ENCODE peak calls at places on chromosomes 12 and 14, in eight cellular contexts. T, M, C, W, U, A, S and J are unnamed samples. For H3K9me3, the result is how much of the 10 kb centered on the place peaks cover.

GRCh38 chr14:90177537-90178189 is 78.7 kb upstream of the PSMC1 start:
- DNase-seq in T (no peak), M (no peak), C (no peak), W (no peak), U (peak), A (no peak), S (no peak), J (no peak)

GRCh38 chr14:94120667-94121335 is 8.6 kb downstream of the IFI27L2 start:
- DNase-seq in T (no peak), M (no peak), C (no peak), W (no peak), U (peak), A (no peak), S (no peak), J (no peak)

GRCh38 chr14:66487159-66487558 is 988 bp downstream of the CCDC196 start:
- DNase-seq in T (no peak), M (no peak), C (no peak), W (no peak), U (no peak), A (no peak), S (no peak), J (no peak)

GRCh38 chr12:67299936-67300335 is 30.8 kb downstream of the CAND1 start:
- DNase-seq in T (no peak), M (no peak), C (no peak), W (no peak), U (no peak), A (no peak), S (no peak), J (no peak)

GRCh38 chr12:66035289-66035961 is 95.1 kb downstream of the LLPH start:
- DNase-seq in T (no peak), M (no peak), C (no peak), W (no peak), U (peak), A (no peak), S (no peak), J (no peak)

GRCh38 chr12:70664463-70664862 is 27.2 kb upstream of the PTPRB start:
- DNase-seq in T (no peak), M (no peak), C (no peak), W (no peak), U (no peak), A (no peak), S (no peak), J (no peak)

GRCh38 chr14:91228112-91229004 is 16.1 kb downstream of the GPR68 start:
- DNase-seq in T (no peak), M (no peak), C (no peak), W (no peak), U (peak), A (no peak), S (peak), J (peak)

GRCh38 chr12:43252585-43252984 is 299.4 kb downstream of the ADAMTS20 start:
- DNase-seq in T (no peak), M (no peak), C (no peak), W (no peak), U (no peak), A (no peak), S (no peak), J (no peak)

GRCh38 chr12:116266220-116266619 is 11.3 kb downstream of the MED13L start:
- DNase-seq in T (no peak), M (no peak), C (no peak), W (no peak), U (no peak), A (no peak), S (no peak), J (no peak)

GRCh38 chr14:106422066-106422465 is 895.7 kb downstream of the TMEM121 start:
- DNase-seq in T (no peak), M (no peak), C (no peak), W (no peak), U (no peak), A (no peak), S (no peak), J (no peak)
- H3K9me3 ChIP-seq in T (under half), M (under half), C (under half), W (under half), U (under half), A (under half), S (under half), J (under half)

GRCh38 chr12:34346372-34347034 is 324.2 kb downstream of the ALG10 start:
- DNase-seq in T (no peak), M (no peak), C (no peak), W (no peak), U (peak), A (no peak), S (no peak), J (no peak)

GRCh38 chr12:34343345-34343744 is 321.0 kb downstream of the ALG10 start:
- DNase-seq in T (no peak), M (no peak), C (no peak), W (no peak), U (no peak), A (no peak), S (no peak), J (no peak)

GRCh38 chr12:34345801-34346200 is 323.5 kb downstream of the ALG10 start:
- DNase-seq in T (no peak), M (no peak), C (no peak), W (no peak), U (peak), A (no peak), S (no peak), J (no peak)

GRCh38 chr12:34343766-34344165 is 321.5 kb downstream of the ALG10 start:
- DNase-seq in T (no peak), M (no peak), C (no peak), W (no peak), U (no peak), A (no peak), S (no peak), J (no peak)

DNA sequence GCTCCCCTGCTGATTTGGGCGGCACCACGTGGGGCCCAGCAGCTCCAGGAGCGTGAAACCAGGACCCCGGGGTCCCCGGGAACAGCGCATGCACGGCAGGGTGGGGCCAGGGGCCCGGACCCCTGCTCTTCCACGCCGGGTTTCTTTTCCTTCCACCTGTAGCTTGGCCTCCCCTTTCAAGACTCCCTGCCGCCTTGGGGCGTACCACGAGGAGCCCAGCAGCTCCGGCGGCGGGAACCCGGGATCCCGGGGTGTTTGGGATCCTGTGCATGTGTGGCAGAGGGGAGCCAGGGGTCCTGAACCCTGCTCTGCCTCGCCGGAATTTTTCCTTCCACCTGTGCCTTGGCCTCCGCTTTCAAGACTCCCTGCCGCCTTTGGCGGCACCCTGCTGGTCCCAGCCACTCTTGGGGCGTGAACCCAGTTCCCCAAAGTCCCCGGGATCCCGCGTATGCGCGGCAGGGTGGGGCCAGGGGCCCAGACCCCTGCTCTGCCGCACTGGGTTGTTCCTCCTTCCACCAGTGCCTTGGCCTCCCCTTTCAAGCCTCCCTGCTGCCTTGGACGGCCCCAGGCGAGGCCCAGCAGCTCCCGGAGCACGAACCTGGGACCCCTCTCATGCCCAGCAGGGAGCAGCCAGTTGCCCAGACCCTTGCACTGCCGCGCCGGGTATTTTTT is 322.7 kb downstream of the ALG10 start:
- DNase-seq in T (no peak), M (no peak), C (no peak), W (no peak), U (no peak), A (no peak), S (no peak), J (no peak)
- H3K9me3 ChIP-seq in T (half or more), M (under half), C (under half), W (half or more), U (under half), A (under half), S (under half), J (under half)

GRCh38 chr14:105947599-105947998 is 421.2 kb downstream of the TMEM121 start:
- DNase-seq in T (no peak), M (no peak), C (no peak), W (no peak), U (no peak), A (no peak), S (no peak), J (no peak)

GRCh38 chr14:105943973-105944602 is 417.7 kb downstream of the TMEM121 start:
- DNase-seq in T (peak), M (no peak), C (no peak), W (no peak), U (no peak), A (no peak), S (no peak), J (no peak)

GRCh38 chr14:105941226-105942166 is 415.1 kb downstream of the TMEM121 start:
- DNase-seq in T (peak), M (no peak), C (no peak), W (no peak), U (no peak), A (no peak), S (no peak), J (no peak)

GRCh38 chr14:105944632-105945610 is 418.5 kb downstream of the TMEM121 start:
- DNase-seq in T (no peak), M (no peak), C (peak), W (peak), U (peak), A (no peak), S (peak), J (peak)

GRCh38 chr14:105945891-105946290 is 419.5 kb downstream of the TMEM121 start:
- DNase-seq in T (no peak), M (no peak), C (no peak), W (no peak), U (peak), A (no peak), S (no peak), J (no peak)
- H3K9me3 ChIP-seq in T (under half), M (under half), C (under half), W (under half), U (under half), A (under half), S (under half), J (under half)

DNA sequence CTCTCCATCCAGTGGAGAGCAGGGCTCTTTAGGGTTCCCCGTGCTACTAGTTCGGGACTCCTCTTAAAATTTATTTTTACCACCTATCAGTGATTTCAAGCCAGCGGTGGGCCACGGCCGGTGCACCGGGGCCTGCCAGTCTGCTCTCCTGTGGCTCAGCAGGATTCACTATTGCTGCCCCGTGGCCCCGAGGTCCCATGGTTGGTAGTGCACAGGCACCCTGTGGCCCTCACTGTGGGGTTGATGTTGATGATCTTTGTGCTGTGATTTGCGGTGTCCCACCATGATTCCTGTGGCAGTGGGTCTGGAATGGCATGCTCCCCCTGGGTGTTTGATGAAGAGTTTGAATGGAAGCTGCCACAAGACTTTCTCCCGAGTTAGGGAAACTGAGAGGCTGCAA is 12.6 kb upstream of the MEG3 start:
- DNase-seq in T (no peak), M (no peak), C (no peak), W (no peak), U (no peak), A (peak), S (no peak), J (no peak)
- H3K9me3 ChIP-seq in T (under half), M (under half), C (under half), W (under half), U (under half), A (under half), S (under half), J (under half)

DNA sequence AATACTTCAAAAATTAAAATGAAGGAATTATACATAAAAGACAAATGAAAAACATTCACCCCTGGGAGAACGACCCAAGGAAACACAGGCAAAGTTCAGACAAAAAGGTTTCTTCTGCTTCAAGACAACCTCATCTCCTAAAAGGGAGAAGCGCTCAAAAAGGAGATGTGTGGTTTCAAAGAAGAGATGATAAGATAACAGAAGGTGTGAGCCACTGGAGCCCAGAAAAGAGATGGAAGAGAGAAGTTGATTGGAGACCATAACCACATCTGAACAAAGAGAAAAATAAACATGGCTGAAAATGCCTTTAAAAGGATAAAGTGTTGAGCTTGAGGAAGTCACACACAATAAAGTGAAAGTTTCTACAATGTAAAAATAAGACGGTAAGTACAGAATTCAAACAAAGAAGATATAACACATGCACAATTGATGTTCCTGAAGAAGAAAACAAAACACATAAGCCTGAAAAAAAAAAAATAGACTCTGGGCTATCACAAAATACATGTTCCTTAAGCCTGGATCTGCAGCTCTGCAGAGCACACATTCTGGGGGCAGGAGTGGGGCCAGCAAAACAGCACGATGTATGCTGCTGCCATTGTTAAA is 51.6 kb upstream of the C14orf180 start:
- DNase-seq in T (no peak), M (no peak), C (no peak), W (no peak), U (no peak), A (no peak), S (no peak), J (no peak)
- H3K9me3 ChIP-seq in T (under half), M (under half), C (under half), W (under half), U (under half), A (under half), S (under half), J (under half)

GRCh38 chr12:13186292-13186691 is 10.2 kb upstream of the EMP1 start:
- DNase-seq in T (no peak), M (no peak), C (no peak), W (no peak), U (no peak), A (no peak), S (no peak), J (no peak)
- H3K9me3 ChIP-seq in T (under half), M (under half), C (under half), W (under half), U (under half), A (under half), S (under half), J (under half)

GRCh38 chr12:34406996-34407300 is 384.7 kb downstream of the ALG10 start:
- DNase-seq in T (no peak), M (peak), C (peak), W (peak), U (no peak), A (peak), S (no peak), J (peak)
- H3K9me3 ChIP-seq in T (half or more), M (under half), C (half or more), W (half or more), U (under half), A (under half), S (under half), J (under half)

GRCh38 chr12:129081755-129082250 is 228.5 kb downstream of the GLT1D1 start:
- DNase-seq in T (no peak), M (no peak), C (no peak), W (no peak), U (no peak), A (no peak), S (no peak), J (no peak)

GRCh38 chr12:129080821-129081220 is 227.5 kb downstream of the GLT1D1 start:
- DNase-seq in T (no peak), M (no peak), C (no peak), W (no peak), U (no peak), A (no peak), S (no peak), J (no peak)

GRCh38 chr12:129082441-129082840 is 229.2 kb downstream of the GLT1D1 start:
- DNase-seq in T (no peak), M (no peak), C (no peak), W (no peak), U (no peak), A (no peak), S (no peak), J (no peak)

GRCh38 chr12:129084875-129085826 is 231.9 kb downstream of the GLT1D1 start:
- DNase-seq in T (no peak), M (no peak), C (no peak), W (no peak), U (no peak), A (no peak), S (no peak), J (no peak)

DNA sequence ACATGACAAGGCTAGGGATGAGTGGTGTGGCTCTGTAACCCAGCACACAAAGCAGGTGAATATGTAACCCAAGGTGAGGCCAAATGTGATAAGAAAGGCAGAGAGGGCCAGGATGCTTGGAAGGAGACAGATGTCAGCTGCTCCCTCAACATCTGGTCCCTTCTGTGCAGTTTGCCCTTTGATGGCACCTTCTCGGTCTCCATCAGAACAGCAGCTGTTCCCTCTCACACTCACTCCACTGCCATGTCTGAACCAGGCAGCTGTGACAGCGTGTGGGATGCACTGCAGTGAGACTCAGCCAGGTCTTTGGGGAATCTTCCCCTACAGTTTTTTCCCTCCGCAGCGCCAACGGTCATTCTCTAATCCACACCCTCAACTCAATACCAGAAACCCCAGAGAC is 229.8 kb downstream of the GLT1D1 start:
- DNase-seq in T (no peak), M (no peak), C (no peak), W (no peak), U (no peak), A (no peak), S (no peak), J (no peak)
- H3K9me3 ChIP-seq in T (under half), M (under half), C (under half), W (under half), U (under half), A (under half), S (under half), J (under half)

GRCh38 chr12:7542046-7542445 is 38.5 kb upstream of the CD163 start:
- DNase-seq in T (no peak), M (no peak), C (no peak), W (no peak), U (no peak), A (no peak), S (no peak), J (no peak)

DNA sequence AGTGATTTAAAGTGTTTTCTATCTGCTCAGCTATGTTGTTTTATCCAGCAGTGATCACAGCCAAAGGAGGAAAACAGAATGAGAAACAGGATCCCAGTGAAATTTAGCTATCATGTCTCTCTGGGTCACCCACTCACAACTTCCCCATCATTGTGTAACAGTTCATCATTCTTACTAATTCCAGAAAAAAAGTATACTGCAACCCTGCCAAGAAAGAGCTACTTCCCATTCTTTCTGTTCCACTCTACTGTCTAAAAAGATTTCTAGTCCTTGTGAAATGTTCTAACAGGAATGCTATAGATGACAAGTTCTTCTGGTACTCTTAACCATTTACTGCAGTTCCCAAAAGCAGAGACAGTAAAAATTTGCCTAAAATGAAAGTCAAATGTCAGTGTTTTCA is 39.2 kb upstream of the CD163 start:
- DNase-seq in T (no peak), M (no peak), C (no peak), W (no peak), U (no peak), A (no peak), S (no peak), J (no peak)
- H3K9me3 ChIP-seq in T (under half), M (under half), C (under half), W (under half), U (under half), A (under half), S (under half), J (under half)

GRCh38 chr14:106023411-106023810 is 497.0 kb downstream of the TMEM121 start:
- DNase-seq in T (no peak), M (no peak), C (no peak), W (no peak), U (no peak), A (no peak), S (no peak), J (no peak)
- H3K9me3 ChIP-seq in T (under half), M (under half), C (under half), W (under half), U (under half), A (under half), S (under half), J (under half)